ENCODE peak calls at places on chromosome 20, in four cellular contexts. U, J, O and D are unnamed samples.

GRCh38 chr20:23296841-23297701 is 53.5 kb upstream of the NXT1 start:
- DNase-seq in U (no peak), J (no peak), O (no peak), D (no peak)

GRCh38 chr20:52923123-52923543 is 49.0 kb upstream of the TSHZ2 start:
- DNase-seq in U (peak), J (no peak), O (no peak), D (no peak)

GRCh38 chr20:47272893-47273590 is 83.5 kb downstream of the ZMYND8 start:
- DNase-seq in U (peak), J (no peak), O (peak), D (no peak)

GRCh38 chr20:9363673-9364072 is 150.7 kb upstream of the LAMP5 start:
- DNase-seq in U (no peak), J (no peak), O (no peak), D (no peak)

GRCh38 chr20:40160151-40160550 is 528.9 kb downstream of the MAFB start:
- DNase-seq in U (peak), J (no peak), O (peak), D (peak)

GRCh38 chr20:9228774-9229450 is 160.0 kb downstream of the PLCB4 start:
- DNase-seq in U (no peak), J (no peak), O (no peak), D (no peak)

GRCh38 chr20:3563548-3564177 is 92.8 kb downstream of the ATRN start:
- DNase-seq in U (no peak), J (peak), O (peak), D (no peak)

GRCh38 chr20:57139342-57140093 is 126.9 kb downstream of the BMP7 start:
- DNase-seq in U (no peak), J (no peak), O (no peak), D (no peak)

GRCh38 chr20:22833851-22834250 is 201.3 kb upstream of the SSTR4 start:
- DNase-seq in U (no peak), J (no peak), O (no peak), D (no peak)

GRCh38 chr20:15656124-15656523 is 917.1 kb downstream of the KIF16B start:
- DNase-seq in U (no peak), J (no peak), O (no peak), D (no peak)

GRCh38 chr20:15653396-15654207 is 919.6 kb downstream of the KIF16B start:
- DNase-seq in U (no peak), J (no peak), O (no peak), D (no peak)

GRCh38 chr20:15658295-15658694 is 915.0 kb downstream of the KIF16B start:
- DNase-seq in U (no peak), J (no peak), O (no peak), D (no peak)

DNA sequence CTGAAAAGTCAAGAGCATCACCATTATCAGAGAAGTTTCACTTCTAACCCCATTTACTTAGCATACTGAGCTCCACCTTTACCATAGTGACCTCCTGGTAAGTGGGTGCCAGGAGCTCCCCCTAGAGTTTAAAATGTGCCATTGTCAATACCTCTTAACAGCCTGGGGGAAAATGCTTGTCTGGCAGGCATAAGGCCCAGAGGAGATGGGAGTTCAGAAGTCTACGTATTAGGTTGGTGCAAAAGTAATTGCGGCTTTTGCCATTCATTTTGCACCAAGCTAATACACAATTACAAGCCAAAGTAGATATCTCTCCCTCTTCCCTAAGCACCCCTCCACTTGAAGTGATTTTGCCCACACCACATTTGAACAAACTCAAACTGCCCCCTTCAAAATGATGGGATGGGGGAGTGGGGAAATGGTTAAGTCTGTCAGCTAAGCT is 919.0 kb downstream of the KIF16B start:
- DNase-seq in U (peak), J (peak), O (peak), D (peak)
- TF ChIP-seq TAF1 in U (no peak), J (no peak), O (no peak), D (no peak)

GRCh38 chr20:44959896-44960852 is at the start of gene TOMM34:
- DNase-seq in U (peak), J (peak), O (peak), D (peak)

GRCh38 chr20:44961868-44962267 is 1.7 kb upstream of the TOMM34 start:
- DNase-seq in U (no peak), J (no peak), O (peak), D (no peak)

GRCh38 chr20:44958276-44958675 is 1.9 kb downstream of the TOMM34 start:
- DNase-seq in U (no peak), J (no peak), O (no peak), D (no peak)

GRCh38 chr20:44961024-44961866 is 1.0 kb upstream of the TOMM34 start:
- DNase-seq in U (no peak), J (no peak), O (peak), D (no peak)

DNA sequence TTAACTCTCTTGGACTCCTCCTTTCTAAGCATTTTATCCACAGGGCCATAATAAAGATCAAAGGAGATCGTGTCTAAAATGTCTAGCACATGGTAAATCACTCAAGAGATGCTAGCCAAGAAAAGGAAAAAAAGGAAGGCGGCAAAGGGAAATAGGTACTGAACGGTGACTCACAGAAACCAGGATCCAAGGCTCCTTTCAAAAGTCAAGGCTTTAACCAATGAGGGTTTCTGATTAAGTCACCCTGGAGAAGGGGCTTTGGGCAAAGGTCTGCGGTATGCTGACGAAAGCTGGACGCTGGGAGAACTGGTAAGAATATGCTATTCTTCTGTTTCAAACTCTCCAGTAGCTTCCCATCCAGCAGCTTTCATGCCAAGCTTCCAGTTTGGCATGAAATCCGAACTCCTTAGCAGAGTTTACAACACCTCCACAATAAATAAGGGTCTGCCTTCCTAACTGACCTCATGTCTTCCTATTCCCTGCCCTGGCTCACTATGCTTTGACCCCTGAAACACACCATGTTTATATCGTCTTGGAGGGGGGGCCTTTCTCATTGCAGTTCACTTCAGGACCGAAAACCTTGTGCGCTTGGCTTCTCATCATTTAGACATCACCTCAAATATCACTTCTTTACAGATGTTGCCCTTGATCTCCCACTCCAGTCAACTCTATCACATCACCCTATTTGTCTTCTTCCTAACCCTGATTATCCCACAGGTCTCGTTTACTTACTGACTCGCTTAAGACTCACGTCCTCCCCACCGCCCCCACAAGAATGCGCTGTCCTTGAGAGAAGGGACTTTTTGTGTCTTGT is 908 bp downstream of the TOMM34 start:
- DNase-seq in U (no peak), J (no peak), O (peak), D (no peak)
- TF ChIP-seq POLR2A in U (no peak), J (no peak), O (no peak), D (no peak)

GRCh38 chr20:34891166-34892062 is 15.0 kb downstream of the ACSS2 start:
- DNase-seq in U (no peak), J (no peak), O (no peak), D (no peak)
- TF ChIP-seq POLR2AphosphoS5 in U (no peak), J (no peak), O (no peak), D (no peak)

DNA sequence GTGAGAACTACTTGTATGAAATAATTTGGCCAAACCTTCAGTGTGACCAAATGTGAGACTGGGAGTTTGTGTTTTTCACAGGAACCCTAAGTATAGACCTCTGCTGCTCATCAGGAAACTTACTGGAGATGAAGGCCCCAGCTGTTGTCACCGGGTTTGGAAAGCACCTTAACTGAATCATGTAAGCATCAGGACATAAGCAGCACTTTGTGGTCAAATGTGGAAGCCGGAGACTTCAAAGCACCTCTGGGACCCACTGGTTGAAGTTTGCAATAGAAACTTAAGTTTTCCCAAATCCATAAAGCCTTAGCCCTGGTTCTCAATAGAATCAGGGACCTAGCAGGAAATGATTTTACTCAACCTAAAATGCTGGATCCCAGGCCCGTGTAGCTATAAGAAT is 14.3 kb downstream of the TTPAL start:
- DNase-seq in U (no peak), J (no peak), O (no peak), D (no peak)
- TF ChIP-seq TAF1 in U (no peak), J (no peak), O (no peak), D (no peak)

GRCh38 chr20:34876161-34877001 is at the start of gene ACSS2:
- DNase-seq in U (peak), J (peak), O (peak), D (peak)
- TF ChIP-seq POLR2A in U (no peak), J (no peak), O (peak), D (no peak)

GRCh38 chr20:1121439-1121838 is 3.0 kb downstream of the PSMF1 start:
- DNase-seq in U (no peak), J (no peak), O (no peak), D (no peak)

GRCh38 chr20:1119524-1119923 is 1.1 kb downstream of the PSMF1 start:
- DNase-seq in U (no peak), J (no peak), O (no peak), D (no peak)

GRCh38 chr20:1125266-1125665 is 6.9 kb downstream of the PSMF1 start:
- DNase-seq in U (no peak), J (no peak), O (no peak), D (no peak)

GRCh38 chr20:1124416-1124815 is 6.0 kb downstream of the PSMF1 start:
- DNase-seq in U (no peak), J (no peak), O (no peak), D (no peak)

DNA sequence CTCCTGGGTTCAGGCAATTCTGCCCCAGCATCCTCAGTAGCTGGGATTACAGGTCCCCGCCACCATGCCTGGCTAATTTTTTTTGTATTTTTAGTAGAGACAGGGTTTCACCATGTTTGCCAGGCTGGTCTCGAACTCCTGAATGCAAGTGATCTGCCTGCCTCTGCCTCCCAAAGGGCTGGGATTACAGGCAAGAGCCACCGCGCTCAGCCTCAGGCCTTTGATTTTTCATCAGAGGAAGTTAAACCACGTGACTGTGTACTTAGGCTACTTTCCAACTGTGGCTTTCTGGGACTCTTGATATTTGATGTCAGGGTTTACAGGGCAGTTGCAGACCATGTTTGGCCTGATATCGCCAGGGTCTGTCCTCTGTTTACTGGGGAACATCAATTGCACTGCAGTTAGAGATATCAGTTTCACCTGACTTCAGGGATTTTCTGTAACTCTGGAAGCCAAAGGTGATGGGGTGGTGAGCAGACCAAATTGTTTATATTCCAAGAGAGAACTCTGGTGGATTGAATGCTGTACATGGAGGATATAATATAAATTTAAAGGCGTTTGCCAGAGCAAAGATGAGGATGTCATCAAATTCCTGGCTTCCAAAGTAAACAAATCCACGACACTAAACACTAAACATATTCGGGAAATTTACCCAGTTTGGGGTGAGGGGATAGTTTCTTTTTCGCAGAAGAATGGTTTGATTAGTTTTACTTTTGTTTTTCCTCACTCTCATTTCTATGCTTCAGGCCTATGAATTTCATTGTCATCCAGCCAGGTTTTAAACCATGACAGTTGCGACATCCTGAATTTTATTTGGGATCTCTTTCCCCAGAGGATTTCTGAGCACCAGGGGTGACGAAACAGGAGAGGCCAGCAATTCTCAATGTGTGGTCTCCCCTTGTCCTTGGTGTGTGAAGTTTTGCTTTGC is 4.2 kb downstream of the PSMF1 start:
- DNase-seq in U (no peak), J (no peak), O (peak), D (no peak)
- TF ChIP-seq POLR2AphosphoS5 in U (no peak), J (no peak), O (peak), D (no peak)